ENCODE peak calls at places on chromosomes 11 and 22, in ten cellular contexts. J is H9, N is HCT116, G is PC-3, C is SK-N-SH, T is A549, K is endothelial cell of umbilical vein, D is mesendoderm, O is fibroblast of lung, F is OCI-LY7. E is an unnamed sample. For H3K4me1, the result is how much of the 10 kb centered on the place peaks cover.

GRCh38 chr11:110174645-110175310 is 81.6 kb downstream of the ZC3H12C start:
- DNase-seq in J (no peak), N (no peak), G (no peak), C (no peak), T (no peak), K (no peak), D (no peak), O (peak), F (no peak), E (no peak)

GRCh38 chr11:78214331-78215194 is 25.8 kb downstream of the USP35 start:
- DNase-seq in J (no peak), N (no peak), G (no peak), C (no peak), T (no peak), K (no peak), D (no peak), O (no peak), F (no peak), E (no peak)

GRCh38 chr22:37303821-37304274 is 21.5 kb downstream of the CYTH4 start:
- DNase-seq in J (no peak), N (peak), G (peak), C (no peak), T (peak), K (peak), D (no peak), O (peak), F (no peak), E (no peak)

GRCh38 chr11:94272738-94273313 is 31.6 kb upstream of the IZUMO1R start:
- DNase-seq in J (no peak), N (no peak), G (no peak), C (no peak), T (no peak), K (no peak), D (no peak), O (no peak), F (no peak), E (no peak)

GRCh38 chr11:1628506-1629325 is 859 bp upstream of the KRTAP5-5 start:
- DNase-seq in J (peak), N (no peak), G (peak), C (peak), T (peak), K (peak), D (peak), O (no peak), F (peak), E (no peak)

GRCh38 chr11:67277231-67277961 is 11.1 kb downstream of the GRK2 start:
- DNase-seq in J (peak), N (no peak), G (no peak), C (no peak), T (no peak), K (peak), D (peak), O (peak), F (peak), E (no peak)

GRCh38 chr11:12086271-12087074 is 23.9 kb upstream of the MICAL2 start:
- DNase-seq in J (no peak), N (peak), G (peak), C (no peak), T (peak), K (peak), D (peak), O (peak), F (no peak), E (no peak)

GRCh38 chr11:119533931-119534694 is 111.1 kb upstream of the THY1 start:
- DNase-seq in J (peak), N (peak), G (peak), C (peak), T (peak), K (peak), D (peak), O (peak), F (peak), E (no peak)

GRCh38 chr22:20568502-20569058 is 61.2 kb downstream of the MED15 start:
- DNase-seq in J (no peak), N (no peak), G (no peak), C (no peak), T (no peak), K (no peak), D (no peak), O (no peak), F (no peak), E (no peak)

GRCh38 chr11:4578624-4579023 is 2.9 kb upstream of the OR52I2 start:
- DNase-seq in J (no peak), N (no peak), G (no peak), C (no peak), T (no peak), K (no peak), D (no peak), O (no peak), F (no peak), E (no peak)

GRCh38 chr11:100640646-100641045 is 46.4 kb upstream of the ARHGAP42 start:
- DNase-seq in J (no peak), N (no peak), G (no peak), C (no peak), T (no peak), K (no peak), D (no peak), O (no peak), F (no peak), E (no peak)

GRCh38 chr11:19625438-19625837 is 87.2 kb upstream of the NAV2 start:
- DNase-seq in J (no peak), N (no peak), G (no peak), C (no peak), T (no peak), K (no peak), D (no peak), O (no peak), F (no peak), E (no peak)

GRCh38 chr11:111392552-111392951 is 13.5 kb upstream of the POU2AF1 start:
- DNase-seq in J (no peak), N (no peak), G (no peak), C (no peak), T (no peak), K (no peak), D (no peak), O (no peak), F (no peak), E (no peak)

GRCh38 chr11:122165972-122166371 is 50.0 kb upstream of the BLID start:
- DNase-seq in J (no peak), N (no peak), G (no peak), C (no peak), T (no peak), K (no peak), D (no peak), O (no peak), F (no peak), E (no peak)

GRCh38 chr11:128888034-128888985 is 2.8 kb upstream of the KCNJ5 start:
- DNase-seq in J (no peak), N (no peak), G (no peak), C (no peak), T (no peak), K (no peak), D (peak), O (no peak), F (no peak), E (no peak)

GRCh38 chr11:32489464-32489863 is 54.1 kb upstream of the WT1 start:
- DNase-seq in J (no peak), N (no peak), G (no peak), C (no peak), T (peak), K (no peak), D (peak), O (no peak), F (no peak), E (no peak)

GRCh38 chr11:69321877-69322350 is 28.0 kb downstream of the MYEOV start:
- DNase-seq in J (no peak), N (no peak), G (peak), C (no peak), T (no peak), K (peak), D (no peak), O (peak), F (no peak), E (peak)

GRCh38 chr11:134205729-134206128 is 18.0 kb downstream of the NCAPD3 start:
- DNase-seq in J (no peak), N (no peak), G (no peak), C (no peak), T (no peak), K (no peak), D (no peak), O (no peak), F (no peak), E (peak)

GRCh38 chr11:130141561-130142341 is 17.8 kb upstream of the ST14 start:
- DNase-seq in J (no peak), N (no peak), G (no peak), C (no peak), T (no peak), K (no peak), D (no peak), O (peak), F (no peak), E (no peak)

GRCh38 chr11:67248653-67249052 is 17.6 kb upstream of the GRK2 start:
- DNase-seq in J (no peak), N (no peak), G (peak), C (no peak), T (no peak), K (no peak), D (peak), O (peak), F (no peak), E (peak)

GRCh38 chr11:2137202-2138071 is 1.8 kb downstream of the IGF2 start:
- DNase-seq in J (peak), N (peak), G (peak), C (peak), T (peak), K (peak), D (peak), O (peak), F (no peak), E (no peak)

GRCh38 chr22:36770946-36771340 is 5.0 kb downstream of the IFT27 start:
- DNase-seq in J (no peak), N (no peak), G (no peak), C (no peak), T (no peak), K (no peak), D (no peak), O (no peak), F (no peak), E (no peak)

GRCh38 chr11:72144807-72145565 is 9.5 kb downstream of the FOLR3 start:
- DNase-seq in J (no peak), N (no peak), G (peak), C (no peak), T (peak), K (no peak), D (no peak), O (peak), F (no peak), E (peak)

GRCh38 chr11:36601145-36601544 is 3.1 kb upstream of the RAG2 start:
- DNase-seq in J (no peak), N (no peak), G (no peak), C (no peak), T (no peak), K (no peak), D (no peak), O (no peak), F (no peak), E (no peak)

GRCh38 chr11:39327302-39327701 is 2132.2 kb downstream of the LRRC4C start:
- DNase-seq in J (no peak), N (no peak), G (no peak), C (no peak), T (no peak), K (no peak), D (no peak), O (no peak), F (no peak), E (no peak)

GRCh38 chr22:41048791-41049717 is 43.3 kb upstream of the EP300 start:
- DNase-seq in J (peak), N (no peak), G (no peak), C (peak), T (no peak), K (peak), D (peak), O (peak), F (no peak), E (no peak)

GRCh38 chr22:24445481-24446290 is 18.3 kb downstream of the ADORA2A start:
- DNase-seq in J (peak), N (no peak), G (no peak), C (peak), T (no peak), K (no peak), D (peak), O (no peak), F (no peak), E (no peak)

GRCh38 chr11:4459470-4459869 is 10.4 kb downstream of the OR52K2 start:
- DNase-seq in J (no peak), N (no peak), G (no peak), C (no peak), T (no peak), K (no peak), D (peak), O (no peak), F (no peak), E (no peak)

GRCh38 chr11:33988586-33989370 is 62.8 kb upstream of the CAPRIN1 start:
- DNase-seq in J (no peak), N (no peak), G (no peak), C (no peak), T (peak), K (no peak), D (no peak), O (no peak), F (no peak), E (peak)

GRCh38 chr11:6237903-6238302 is 986 bp upstream of the CNGA4 start:
- DNase-seq in J (no peak), N (no peak), G (no peak), C (no peak), T (no peak), K (no peak), D (no peak), O (no peak), F (no peak), E (no peak)

GRCh38 chr11:68003846-68004550 is at the start of gene UNC93B1:
- DNase-seq in J (peak), N (peak), G (peak), C (peak), T (peak), K (peak), D (peak), O (peak), F (peak), E (no peak)

GRCh38 chr22:18063311-18063710 is 14.5 kb upstream of the PEX26 start:
- DNase-seq in J (no peak), N (no peak), G (peak), C (no peak), T (no peak), K (no peak), D (no peak), O (no peak), F (no peak), E (peak)

GRCh38 chr11:45920531-45921477 is 1.7 kb upstream of the LARGE2 start:
- DNase-seq in J (no peak), N (no peak), G (no peak), C (peak), T (no peak), K (no peak), D (no peak), O (no peak), F (no peak), E (no peak)

DNA sequence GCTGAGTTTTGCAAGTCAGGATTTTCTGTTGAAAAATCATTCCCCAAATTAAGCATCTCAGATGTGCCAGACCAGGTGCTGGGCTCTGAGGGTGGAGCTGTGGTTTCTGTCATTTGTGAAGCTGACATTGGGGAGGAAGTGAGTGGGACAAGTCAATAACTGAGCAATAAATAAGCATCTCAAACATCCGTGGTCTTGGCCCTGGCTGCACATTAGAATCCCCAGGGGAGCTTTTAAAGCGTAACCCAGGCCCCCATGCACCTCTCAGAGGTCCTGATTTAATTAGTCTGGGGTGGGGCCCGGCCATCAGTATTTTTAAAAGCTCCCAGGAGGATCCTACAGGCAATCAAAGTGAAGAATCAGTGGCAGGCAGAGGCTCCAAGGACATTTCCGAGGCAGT is 420.0 kb downstream of the MN1 start:
- DNase-seq in J (no peak), N (no peak), G (no peak), C (no peak), T (no peak), K (no peak), D (no peak), O (no peak), F (peak), E (no peak)
- H3K4me2 ChIP-seq in J (no peak), N (no peak), G (no peak), C (no peak), T (no peak), K (no peak), D (no peak), O (no peak), F (peak), E (no peak)

GRCh38 chr11:27408231-27408630 is 45.2 kb upstream of the CCDC34 start:
- DNase-seq in J (no peak), N (no peak), G (no peak), C (no peak), T (no peak), K (no peak), D (no peak), O (no peak), F (no peak), E (no peak)
- H3K4me1 ChIP-seq in J (under half), N (under half), G (under half), C (under half), T (half or more), K (under half), D (under half), O (under half), F (under half), E (under half)

GRCh38 chr11:103948331-103948730 is 88.1 kb upstream of the DDI1 start:
- DNase-seq in J (no peak), N (no peak), G (no peak), C (no peak), T (no peak), K (peak), D (no peak), O (peak), F (no peak), E (no peak)
- H3K4me2 ChIP-seq in J (no peak), N (no peak), G (no peak), C (no peak), T (no peak), K (peak), D (no peak), O (no peak), F (no peak), E (no peak)

GRCh38 chr11:64842851-64843841 is 1.3 kb downstream of the CDC42BPG start:
- DNase-seq in J (no peak), N (no peak), G (peak), C (no peak), T (peak), K (no peak), D (peak), O (no peak), F (no peak), E (no peak)

GRCh38 chr11:64843971-64844329 is 503 bp downstream of the CDC42BPG start:
- DNase-seq in J (no peak), N (no peak), G (peak), C (no peak), T (no peak), K (no peak), D (no peak), O (no peak), F (no peak), E (no peak)

GRCh38 chr11:64844330-64845124 is at the start of gene CDC42BPG:
- DNase-seq in J (peak), N (peak), G (peak), C (peak), T (peak), K (peak), D (peak), O (peak), F (peak), E (no peak)

GRCh38 chr11:64846998-64847666 is 2.7 kb upstream of the CDC42BPG start:
- DNase-seq in J (peak), N (peak), G (peak), C (peak), T (peak), K (peak), D (peak), O (peak), F (peak), E (peak)

DNA sequence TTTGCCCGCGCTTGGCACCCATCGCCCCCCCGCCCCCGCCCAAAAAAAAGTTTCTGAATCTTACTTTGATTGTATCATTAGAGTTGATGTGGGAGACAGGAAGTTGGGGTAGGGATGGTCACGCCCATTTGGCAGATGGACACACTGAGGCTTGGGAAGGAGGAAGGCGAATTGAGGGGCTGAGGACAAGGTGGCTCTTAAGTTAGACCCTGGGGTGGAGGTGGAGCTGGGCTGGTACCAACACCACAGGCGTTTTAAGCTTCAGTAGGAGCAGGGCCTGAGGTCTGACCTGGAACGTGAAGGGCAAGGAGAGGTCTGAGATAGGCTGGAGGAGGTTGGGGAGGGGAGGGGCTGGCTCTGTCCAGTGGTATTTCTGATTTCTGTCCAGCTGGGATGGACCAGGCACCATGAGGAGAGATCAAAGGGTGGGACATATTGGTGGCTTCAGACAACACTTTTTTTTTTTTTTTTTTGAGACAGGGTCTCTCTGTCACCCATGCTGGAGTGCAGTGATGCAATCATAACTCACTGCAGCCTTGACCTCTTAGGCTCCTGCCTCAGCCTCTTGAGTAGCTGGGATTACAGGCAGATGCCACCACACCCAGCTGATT is 777 bp upstream of the CDC42BPG start:
- DNase-seq in J (no peak), N (no peak), G (no peak), C (no peak), T (no peak), K (no peak), D (no peak), O (no peak), F (no peak), E (no peak)
- H3K4me1 ChIP-seq in J (under half), N (half or more), G (under half), C (under half), T (half or more), K (under half), D (under half), O (under half), F (half or more), E (half or more)

DNA sequence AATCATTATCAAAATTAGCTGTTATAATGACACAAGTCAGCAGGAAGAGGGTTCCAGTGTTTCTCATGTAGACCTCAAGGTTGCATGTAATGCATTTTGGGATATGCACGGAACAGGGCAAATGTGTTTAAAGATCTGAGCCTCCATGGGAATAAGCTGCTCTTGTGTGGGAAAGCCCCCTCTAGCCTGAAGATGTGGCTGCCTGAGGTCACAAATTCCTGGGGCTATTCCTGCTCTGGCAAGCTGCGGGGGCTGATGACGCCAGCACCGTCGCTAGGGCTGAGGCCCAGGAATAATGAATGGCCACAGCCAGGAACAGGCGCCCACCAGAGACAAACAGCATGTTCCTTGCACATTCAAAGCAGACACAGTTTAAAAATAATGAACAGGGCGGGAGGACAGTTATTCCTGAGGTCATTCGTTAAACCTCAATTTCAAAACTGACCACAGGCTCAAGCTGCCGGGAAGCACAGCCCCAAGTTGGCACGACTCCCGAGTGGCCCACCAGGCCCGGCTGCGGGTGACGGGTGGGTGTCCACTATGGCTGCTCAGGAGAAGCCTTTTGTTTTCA is 11.7 kb downstream of the OSBPL5 start:
- DNase-seq in J (no peak), N (no peak), G (no peak), C (no peak), T (no peak), K (no peak), D (peak), O (peak), F (no peak), E (no peak)
- H3K4me2 ChIP-seq in J (no peak), N (no peak), G (no peak), C (no peak), T (peak), K (no peak), D (no peak), O (peak), F (no peak), E (no peak)

GRCh38 chr11:28104425-28104824 is 3.5 kb downstream of the KIF18A start:
- DNase-seq in J (no peak), N (no peak), G (no peak), C (no peak), T (no peak), K (no peak), D (no peak), O (no peak), F (no peak), E (no peak)
- H3K4me1 ChIP-seq in J (under half), N (under half), G (half or more), C (under half), T (half or more), K (under half), D (under half), O (under half), F (under half), E (under half)